ENCODE peak calls at places on chromosomes 1 and 21, in ten cellular contexts. M, B, N, Z, D, A, R, C, U and Y are unnamed samples.

GRCh38 chr1:8691662-8692061 is 125.8 kb downstream of the RERE start:
- DNase-seq in U (no peak), A (no peak), Z (no peak), C (no peak), D (no peak), N (no peak), B (no peak), R (no peak), M (no peak), Y (no peak)

GRCh38 chr1:181137217-181137743 is 48.8 kb downstream of the IER5 start:
- DNase-seq in A (no peak), D (no peak), N (no peak), Z (no peak), B (no peak), U (no peak), C (no peak), R (no peak), M (no peak), Y (no peak)

GRCh38 chr1:27656157-27656893 is 15.7 kb downstream of the IFI6 start:
- DNase-seq in B (peak; percentile 65), C (peak; percentile 58), D (no peak), Z (peak; percentile 50), R (no peak), U (no peak), A (no peak), N (peak; percentile 77), M (no peak), Y (no peak)

GRCh38 chr1:58722967-58723366 is 23.1 kb upstream of the MYSM1 start:
- DNase-seq in M (no peak), D (no peak), R (no peak), Z (no peak), U (no peak), A (no peak), C (no peak), B (no peak), N (no peak), Y (no peak)

GRCh38 chr1:168636200-168636599 is 59.8 kb downstream of the XCL1 start:
- DNase-seq in B (peak; percentile 72), D (no peak), M (no peak), U (no peak), Z (no peak), N (no peak), A (no peak), C (no peak), R (no peak), Y (no peak)

GRCh38 chr1:25122747-25123146 is 109.6 kb downstream of the SYF2 start:
- DNase-seq in M (no peak), D (peak; percentile 48), Z (no peak), N (no peak), A (no peak), R (no peak), B (no peak), C (no peak), U (no peak), Y (no peak)

GRCh38 chr1:42773420-42773819 is 6.4 kb downstream of the C1orf50 start:
- DNase-seq in Z (no peak), U (no peak), A (no peak), N (no peak), B (no peak), D (no peak), C (no peak), R (no peak), M (no peak), Y (no peak)

GRCh38 chr1:83860506-83861221 is 138.3 kb downstream of the TTLL7 start:
- DNase-seq in C (peak; percentile 65), M (peak; percentile 2), Z (peak; percentile 15), U (peak; percentile 41), N (peak; percentile 43), D (peak; percentile 69), B (peak; percentile 57), R (no peak), A (peak; percentile 78), Y (peak; percentile 66)

GRCh38 chr1:183025782-183026774 is 2.9 kb downstream of the LAMC1 start:
- DNase-seq in M (no peak), Z (no peak), U (no peak), A (no peak), R (peak; percentile 64), C (no peak), B (peak; percentile 49), D (no peak), N (peak; percentile 50), Y (no peak)

GRCh38 chr1:183027031-183027430 is 3.8 kb downstream of the LAMC1 start:
- DNase-seq in R (no peak), U (no peak), N (peak; percentile 48), Z (no peak), D (no peak), B (no peak), M (no peak), C (no peak), A (no peak), Y (no peak)

GRCh38 chr1:183030053-183030452 is 6.8 kb downstream of the LAMC1 start:
- DNase-seq in U (no peak), B (peak; percentile 48), N (peak; percentile 60), Z (no peak), A (no peak), C (no peak), R (peak; percentile 73), M (no peak), D (no peak), Y (no peak)

GRCh38 chr1:183029591-183030000 is 6.4 kb downstream of the LAMC1 start:
- DNase-seq in N (peak; percentile 89), M (no peak), A (no peak), B (peak; percentile 79), D (no peak), Z (no peak), C (no peak), R (peak; percentile 83), U (no peak), Y (no peak)

GRCh38 chr1:183027791-183028190 is 4.6 kb downstream of the LAMC1 start:
- DNase-seq in N (peak; percentile 21), U (no peak), B (peak; percentile 23), M (no peak), C (no peak), R (no peak), A (no peak), D (no peak), Z (no peak), Y (no peak)
- H3K4me1 ChIP-seq in N (peaks cover 12% of the 10 kb centered on the region), U (no peaks in the 10 kb centered on the region), B (peaks cover 50% of the 10 kb centered on the region), M (peaks cover 3% of the 10 kb centered on the region), C (no peaks in the 10 kb centered on the region), R (peaks cover 72% of the 10 kb centered on the region), A (peaks cover 9% of the 10 kb centered on the region), D (peaks cover 11% of the 10 kb centered on the region), Z (no peaks in the 10 kb centered on the region), Y (peaks cover 8% of the 10 kb centered on the region)

DNA sequence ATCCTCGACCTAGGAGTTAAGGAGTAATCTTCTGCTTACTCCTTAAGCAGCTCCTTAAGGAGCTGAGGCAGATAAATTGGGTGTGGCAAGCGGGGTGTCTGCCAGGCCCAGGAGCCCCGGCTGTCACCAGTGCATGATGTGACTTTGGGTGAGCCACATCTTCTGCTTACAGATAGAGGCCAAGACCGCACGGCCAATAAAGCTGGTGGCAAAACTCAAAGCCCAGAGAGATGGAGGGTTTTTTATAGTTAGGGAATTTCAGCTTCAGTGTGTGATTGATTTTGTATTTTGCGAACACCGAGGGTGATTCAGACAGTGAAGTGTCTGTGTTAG is 9.8 kb downstream of the MX2 start:
- DNase-seq in N (no peak), B (no peak), D (no peak), C (no peak), A (no peak), Z (no peak), U (no peak), R (no peak), M (no peak), Y (no peak)
- H3K4me3 ChIP-seq in N (no peak overlapping the region), B (no peak overlapping the region), D (no peak overlapping the region), C (no peak overlapping the region), A (no peak overlapping the region), Z (no peak overlapping the region), U (no peak overlapping the region), R (no peak overlapping the region), M (no peak overlapping the region), Y (no peak overlapping the region)

GRCh38 chr1:192807221-192807967 is 1.4 kb upstream of the RGS2 start:
- DNase-seq in Z (no peak), U (no peak), D (no peak), N (peak; percentile 69), M (no peak), A (no peak), R (no peak), B (peak; percentile 33), C (no peak), Y (no peak)

GRCh38 chr1:192807968-192808587 is 761 bp upstream of the RGS2 start:
- DNase-seq in U (no peak), R (peak; percentile 55), B (peak; percentile 39), M (peak; percentile 21), N (peak; percentile 73), C (peak; percentile 25), Z (no peak), D (no peak), A (peak; percentile 16), Y (no peak)

GRCh38 chr1:192810253-192810880 is 1.5 kb downstream of the RGS2 start:
- DNase-seq in B (no peak), D (no peak), C (no peak), R (no peak), A (no peak), Z (no peak), M (no peak), N (peak; percentile 64), U (no peak), Y (no peak)

GRCh38 chr1:192809286-192810252 is 730 bp downstream of the RGS2 start:
- DNase-seq in M (no peak), U (no peak), R (no peak), B (no peak), N (peak; percentile 68), D (peak; percentile 54), C (no peak), Z (peak; percentile 47), A (peak; percentile 53), Y (no peak)

DNA sequence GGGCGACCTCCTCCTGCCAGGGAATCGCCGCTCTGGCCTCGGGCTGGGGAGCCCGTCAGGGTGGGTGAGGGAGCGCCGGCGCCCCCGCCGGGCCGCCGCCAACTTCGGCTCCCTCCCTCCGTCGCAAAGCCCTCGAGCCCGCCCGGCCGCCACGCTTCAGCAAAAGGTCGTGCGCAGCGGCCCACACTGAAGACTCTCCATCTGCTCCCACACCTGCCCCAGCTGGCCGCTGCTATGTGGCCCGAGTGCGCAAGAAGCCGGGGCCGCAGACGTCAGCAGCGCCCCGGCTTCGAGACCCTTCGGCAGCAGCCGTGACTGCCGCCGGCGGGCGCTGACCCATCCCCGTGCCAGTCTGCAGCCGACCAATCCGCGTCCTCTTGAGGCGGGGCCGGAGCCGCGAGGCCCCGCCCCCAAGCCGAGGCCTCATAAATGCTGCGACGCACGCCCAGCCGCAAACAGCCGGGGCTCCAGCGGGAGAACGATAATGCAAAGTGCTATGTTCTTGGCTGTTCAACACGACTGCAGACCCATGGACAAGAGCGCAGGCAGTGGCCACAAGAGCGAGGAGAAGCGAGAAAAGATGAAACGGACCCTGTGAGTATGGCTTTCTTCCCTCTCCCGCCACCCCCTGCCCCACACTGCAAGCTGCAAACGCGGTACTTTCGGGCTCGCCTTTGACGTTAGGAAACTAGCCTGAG is at the start of gene RGS2:
- DNase-seq in A (peak; percentile 86), U (peak; percentile 66), R (peak; percentile 79), C (peak; percentile 83), D (peak; percentile 96), B (peak; percentile 87), N (peak; percentile 94), M (peak; percentile 69), Z (peak; percentile 93), Y (peak; percentile 95)
- H3K27ac ChIP-seq in A (peak within 1 kb of the TSS; percentile 81), U (no peak within 1 kb of the TSS), R (peak within 1 kb of the TSS; percentile 42), C (peak within 1 kb of the TSS; percentile 94), D (peak within 1 kb of the TSS; percentile 81), B (peak within 1 kb of the TSS; percentile 70), N (peak within 1 kb of the TSS; percentile 91), M (peak within 1 kb of the TSS; percentile 90), Z (peak within 1 kb of the TSS; percentile 97), Y (peak within 1 kb of the TSS; percentile 85)

GRCh38 chr1:167474191-167474641 is 44.1 kb downstream of the CD247 start:
- DNase-seq in Z (no peak), C (no peak), D (no peak), R (no peak), M (no peak), U (no peak), B (no peak), A (peak; percentile 43), N (no peak), Y (no peak)
- H3K4me1 ChIP-seq in Z (no peaks in the 10 kb centered on the region), C (no peaks in the 10 kb centered on the region), D (peaks cover 8% of the 10 kb centered on the region), R (no peaks in the 10 kb centered on the region), M (no peaks in the 10 kb centered on the region), U (no peaks in the 10 kb centered on the region), B (no peaks in the 10 kb centered on the region), A (peaks cover 72% of the 10 kb centered on the region), N (no peaks in the 10 kb centered on the region), Y (no peaks in the 10 kb centered on the region)